ENCODE peak calls at places on chromosomes 4 and X, in seven cellular contexts. F, P, K, R, I, Y and V are unnamed samples.

GRCh38 chrX:2351321-2351720 is 149.5 kb downstream of the DHRSX start:
- DNase-seq in F (no peak), K (peak; percentile 89), R (no peak), Y (no peak), I (no peak), P (no peak), V (no peak)

GRCh38 chrX:111445485-111445884 is 33.5 kb upstream of the DCX start:
- DNase-seq in P (no peak), Y (no peak), R (no peak), K (peak; percentile 32), I (no peak), F (no peak), V (no peak)

GRCh38 chr4:89829470-89830138 is 7.4 kb downstream of the SNCA start:
- DNase-seq in Y (no peak), P (peak; percentile 63), I (peak; percentile 35), R (peak; percentile 67), F (no peak), K (no peak), V (no peak)

GRCh38 chr4:151420408-151420807 is 11.4 kb downstream of the FHIP1A start:
- DNase-seq in R (no peak), P (no peak), I (no peak), K (no peak), F (no peak), Y (no peak), V (no peak)

GRCh38 chrX:138925330-138925729 is 213.8 kb upstream of the FGF13 start:
- DNase-seq in R (no peak), F (no peak), Y (no peak), I (no peak), P (no peak), K (peak; percentile 27), V (no peak)

GRCh38 chr4:40908297-40908696 is 158.5 kb downstream of the NSUN7 start:
- DNase-seq in Y (no peak), P (peak; percentile 71), I (no peak), F (no peak), R (peak; percentile 46), K (no peak), V (no peak)

GRCh38 chr4:95548738-95549245 is at the start of gene UNC5C:
- DNase-seq in F (peak; percentile 92), R (peak; percentile 88), Y (no peak), I (peak; percentile 84), P (peak; percentile 56), K (no peak), V (no peak)

GRCh38 chrX:105116541-105116940 is 104.0 kb downstream of the TEX13A start:
- DNase-seq in Y (no peak), K (no peak), F (no peak), P (no peak), I (no peak), R (no peak), V (no peak)

GRCh38 chrX:110125435-110125834 is 122.5 kb downstream of the TMEM164 start:
- DNase-seq in R (no peak), Y (no peak), P (no peak), I (no peak), F (no peak), K (peak; percentile 12), V (no peak)

GRCh38 chrX:352582-353314 is 34.0 kb downstream of the PPP2R3B start:
- DNase-seq in I (no peak), P (peak; percentile 26), R (peak; percentile 53), F (peak; percentile 56), K (no peak), Y (no peak), V (peak; percentile 69)

GRCh38 chr4:5945936-5946335 is 53.0 kb upstream of the CRMP1 start:
- DNase-seq in P (no peak), K (no peak), R (peak; percentile 45), F (peak; percentile 18), Y (no peak), I (no peak), V (peak; percentile 27)

GRCh38 chr4:15717126-15717525 is 14.3 kb downstream of the BST1 start:
- DNase-seq in I (no peak), K (peak; percentile 59), R (no peak), P (no peak), Y (no peak), F (no peak), V (no peak)

GRCh38 chrX:68940601-68941000 is 111.8 kb downstream of the EFNB1 start:
- DNase-seq in I (no peak), R (peak; percentile 41), K (no peak), F (no peak), Y (no peak), P (no peak), V (no peak)

GRCh38 chr4:26050212-26050643 is 136.2 kb downstream of the SMIM20 start:
- DNase-seq in R (peak; percentile 77), F (no peak), P (peak; percentile 82), I (peak; percentile 70), Y (no peak), K (no peak), V (no peak)

GRCh38 chr4:30917946-30918345 is 197.8 kb downstream of the PCDH7 start:
- DNase-seq in K (no peak), R (no peak), I (no peak), P (no peak), Y (no peak), F (no peak), V (no peak)

GRCh38 chr4:54229631-54230478 is 762 bp downstream of the PDGFRA start:
- DNase-seq in K (peak; percentile 69), Y (no peak), I (no peak), F (peak; percentile 74), P (peak; percentile 46), R (no peak), V (peak; percentile 61)

GRCh38 chr4:156723951-156724668 is 247.5 kb downstream of the PDGFC start:
- DNase-seq in R (no peak), P (peak; percentile 39), I (no peak), F (peak; percentile 58), K (no peak), Y (no peak), V (no peak)

DNA sequence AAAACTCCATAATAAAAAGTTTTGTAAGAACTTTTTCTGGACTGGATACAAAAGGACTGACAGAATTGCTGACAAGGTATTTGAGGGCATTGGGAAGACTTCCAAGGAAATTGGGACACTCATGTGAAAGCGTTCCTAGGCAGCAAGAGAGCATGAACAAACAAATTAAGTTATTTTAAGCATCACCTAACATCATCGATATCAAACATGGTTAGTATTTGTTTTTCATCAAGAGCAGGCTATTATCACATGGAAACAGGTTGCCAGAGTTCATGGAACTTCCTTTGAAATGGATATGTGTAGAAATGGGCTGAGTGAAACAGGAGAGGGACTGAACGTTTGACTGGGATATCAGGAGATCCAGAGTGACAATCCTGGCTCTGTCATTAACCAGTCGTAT is 4.3 kb upstream of the PGM2 start:
- DNase-seq in P (no peak), I (no peak), K (no peak), Y (peak; percentile 18), F (no peak), R (no peak), V (no peak)
- H3K4me3 ChIP-seq in P (no peak overlapping the region), I (no peak overlapping the region), K (no peak overlapping the region), Y (no peak overlapping the region), F (no peak overlapping the region), R (no peak overlapping the region), V (no peak overlapping the region)

DNA sequence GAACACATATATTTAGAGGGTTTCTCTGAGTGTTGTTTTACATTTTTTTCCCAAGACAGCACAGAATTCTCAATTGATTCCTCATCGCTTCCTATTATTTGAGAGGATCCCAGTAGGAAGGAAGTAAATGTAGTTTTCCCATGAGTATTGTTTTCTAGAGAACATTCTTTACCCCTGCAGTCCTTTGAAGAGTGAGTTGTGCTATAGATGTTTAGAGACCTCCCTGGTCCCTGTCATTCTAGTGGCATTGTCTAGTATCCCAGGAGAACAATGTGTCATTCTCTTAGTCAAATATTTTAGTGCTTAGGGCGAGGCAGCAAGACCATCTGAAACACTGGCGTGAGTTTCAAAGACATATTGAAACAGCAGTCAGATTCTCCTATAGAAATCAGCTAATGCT is 32.5 kb downstream of the SORBS2 start:
- DNase-seq in I (no peak), Y (no peak), R (no peak), K (no peak), F (no peak), P (no peak), V (no peak)
- H3K27ac ChIP-seq in I (peak overlapping the region; percentile 10), Y (no peak overlapping the region), R (peak overlapping the region; percentile 53), K (no peak overlapping the region), F (no peak overlapping the region), P (no peak overlapping the region), V (peak overlapping the region; percentile 41)

GRCh38 chr4:187827631-187828030 is 167.9 kb upstream of the ZFP42 start:
- DNase-seq in Y (no peak), R (no peak), P (no peak), F (no peak), I (no peak), K (peak; percentile 79), V (no peak)

DNA sequence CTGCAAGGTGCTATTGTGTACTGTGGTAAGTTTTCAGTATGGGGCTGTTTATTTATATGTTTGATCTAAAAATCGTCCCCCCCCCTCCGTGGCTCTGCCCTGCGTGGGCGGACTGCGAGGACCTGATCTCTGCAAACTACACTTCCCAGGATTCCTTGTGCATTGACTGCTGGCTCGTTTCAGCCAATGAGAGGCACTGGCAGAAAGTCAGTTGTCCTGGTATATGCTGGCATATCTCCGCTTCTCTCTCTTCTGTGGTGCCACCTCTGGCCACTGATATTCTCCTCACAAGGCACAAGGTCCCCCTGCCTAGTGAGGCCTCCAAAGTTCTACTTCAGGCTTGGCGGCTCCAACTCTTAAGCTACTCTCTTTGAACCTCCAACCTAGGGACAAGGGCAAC is 168.8 kb upstream of the ZFP42 start:
- DNase-seq in P (no peak), Y (no peak), I (no peak), R (no peak), K (no peak), F (no peak), V (no peak)
- TF ChIP-seq CTCF in P (no peak), Y (no peak), I (no peak), R (no peak), K (no peak), F (no peak), V (no peak)

DNA sequence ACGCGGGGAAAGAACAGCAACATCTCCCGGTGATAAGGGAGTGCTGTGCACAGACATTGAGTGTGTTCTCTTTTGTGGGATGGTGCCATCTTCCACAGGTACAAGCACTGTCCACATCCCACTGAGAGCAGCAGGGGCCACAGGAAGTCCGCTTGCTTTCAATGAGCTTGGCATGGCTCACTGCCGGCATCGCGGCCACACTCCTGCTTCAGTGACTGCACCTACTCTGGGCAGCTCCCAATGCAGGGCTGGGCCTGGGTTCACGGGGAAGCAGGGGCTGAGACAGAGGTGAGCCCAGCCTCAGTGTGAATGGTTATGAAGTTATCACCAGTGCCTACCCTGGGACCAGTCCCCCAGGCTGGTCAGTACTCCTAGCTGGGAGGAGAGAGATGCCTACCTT is 99.1 kb downstream of the MGST2 start:
- DNase-seq in R (no peak), K (no peak), F (no peak), I (no peak), P (no peak), Y (no peak), V (no peak)
- H3K4me3 ChIP-seq in R (no peak overlapping the region), K (no peak overlapping the region), F (peak overlapping the region; percentile 46), I (no peak overlapping the region), P (peak overlapping the region; percentile 39), Y (no peak overlapping the region), V (no peak overlapping the region)